ENCODE peak calls at places on chromosomes 3 and 15, in five cellular contexts. W is stimulated activated CD8-positive, alpha-beta memory T cell treated with anti-CD3 and anti-CD28 coated beads, Interleukin-15, amount 100 ng/mL, for 24 hours; E is naive thymus-derived CD8-positive, alpha-beta T cell; D is GM13977; V is C1 segment of cervical spinal cord. H is an unnamed sample.

GRCh38 chr15:31434418-31435255 is 108.0 kb downstream of the KLF13 start:
- DNase-seq in D (peak; percentile 79), W (no peak), V (no peak), E (peak; percentile 92), H (peak; percentile 67)

GRCh38 chr3:184078851-184079250 is 18.0 kb upstream of the HTR3E start:
- DNase-seq in V (no peak), E (no peak), W (no peak), D (no peak), H (no peak)

GRCh38 chr3:57977755-57978715 is 30.2 kb upstream of the FLNB start:
- DNase-seq in D (no peak), E (no peak), V (no peak), W (no peak), H (no peak)

GRCh38 chr3:16824085-16824696 is 60.6 kb upstream of the PLCL2 start:
- DNase-seq in V (no peak), E (no peak), D (no peak), W (no peak), H (no peak)

GRCh38 chr3:38519651-38520050 is 23.5 kb downstream of the EXOG start:
- DNase-seq in V (no peak), D (no peak), W (no peak), E (no peak), H (no peak)

GRCh38 chr3:128483657-128484403 is 9.2 kb downstream of the GATA2 start:
- DNase-seq in E (no peak), D (no peak), W (no peak), V (no peak), H (no peak)

GRCh38 chr15:67556964-67557570 is 14.6 kb downstream of the MAP2K5 start:
- DNase-seq in D (no peak), V (no peak), E (no peak), W (no peak), H (no peak)

GRCh38 chr3:99780749-99781148 is 36.9 kb upstream of the CMSS1 start:
- DNase-seq in W (no peak), D (no peak), V (no peak), E (no peak), H (no peak)

GRCh38 chr15:31523655-31524049 is 197.0 kb downstream of the KLF13 start:
- DNase-seq in E (no peak), W (no peak), D (no peak), V (no peak), H (no peak)

GRCh38 chr3:54353547-54354339 is 231.4 kb downstream of the CACNA2D3 start:
- DNase-seq in E (no peak), V (no peak), D (no peak), W (no peak), H (no peak)

GRCh38 chr15:81296673-81297072 is 27.3 kb downstream of the STARD5 start:
- DNase-seq in W (no peak), V (no peak), D (peak; percentile 51), E (peak; percentile 88), H (peak; percentile 66)

GRCh38 chr3:38479431-38480092 is 16.6 kb upstream of the EXOG start:
- DNase-seq in D (peak; percentile 84), V (no peak), W (no peak), E (peak; percentile 71), H (no peak)

GRCh38 chr3:159775372-159775961 is 213.2 kb upstream of the IL12A start:
- DNase-seq in E (no peak), W (no peak), V (no peak), D (no peak), H (no peak)

GRCh38 chr15:60017538-60018199 is 13.6 kb downstream of the FOXB1 start:
- DNase-seq in D (no peak), W (no peak), V (no peak), E (no peak), H (no peak)

GRCh38 chr15:55457401-55458022 is 49.2 kb downstream of the PIERCE2 start:
- DNase-seq in V (no peak), D (no peak), W (no peak), E (no peak), H (no peak)

GRCh38 chr3:146250449-146251382 is at the start of gene PLSCR4:
- DNase-seq in E (no peak), D (peak; percentile 45), V (no peak), W (no peak), H (no peak)

GRCh38 chr3:127183931-127184869 is 8.7 kb upstream of the PRR23E start:
- DNase-seq in V (no peak), W (no peak), E (no peak), D (no peak), H (no peak)

GRCh38 chr3:182180646-182181385 is 469.1 kb downstream of the SOX2 start:
- DNase-seq in D (no peak), E (no peak), V (no peak), W (no peak), H (no peak)

GRCh38 chr3:46913644-46914043 is 36.1 kb downstream of the PTH1R start:
- DNase-seq in D (no peak), E (peak; percentile 55), W (no peak), V (no peak), H (no peak)

GRCh38 chr3:12925648-12926047 is 84.3 kb upstream of the RPL32 start:
- DNase-seq in D (no peak), W (no peak), E (no peak), V (no peak), H (no peak)

GRCh38 chr3:131716007-131716406 is 213.2 kb upstream of the MRPL3 start:
- DNase-seq in W (no peak), V (no peak), D (no peak), E (no peak), H (no peak)

H was measured in effector CD4-positive, alpha-beta T cell.